ENCODE peak calls at places on chromosomes 6 and 20, in nine cellular contexts. One of them, this sample, is unnamed.

GRCh38 chr6:3117912-3118352 is 579 bp upstream of the BPHL start:
- DNase-seq in GM10248: no peak
- DNase-seq in H9: no peak
- DNase-seq in A673: no peak
- DNase-seq in heart left ventricle: no peak
- DNase-seq in pancreas: no peak
- DNase-seq in hepatocyte: no peak
- DNase-seq in uterus: no peak
- DNase-seq in SK-N-SH: no peak
- DNase-seq in this sample: no peak

GRCh38 chr6:137973201-137973600 is 106.1 kb downstream of the TNFAIP3 start:
- DNase-seq in SK-N-SH: no peak
- DNase-seq in A673: no peak
- DNase-seq in H9: no peak
- DNase-seq in hepatocyte: no peak
- DNase-seq in GM10248: no peak
- DNase-seq in pancreas: no peak
- DNase-seq in heart left ventricle: no peak
- DNase-seq in uterus: no peak
- DNase-seq in this sample: no peak

GRCh38 chr20:1478566-1478965 is 11.9 kb upstream of the NSFL1C start:
- DNase-seq in pancreas: no peak
- DNase-seq in H9: no peak
- DNase-seq in uterus: no peak
- DNase-seq in SK-N-SH: no peak
- DNase-seq in A673: no peak
- DNase-seq in heart left ventricle: no peak
- DNase-seq in GM10248: no peak
- DNase-seq in hepatocyte: no peak
- DNase-seq in this sample: no peak

GRCh38 chr20:61868466-61869090 is 197.1 kb downstream of the TAF4 start:
- DNase-seq in A673: no peak
- DNase-seq in heart left ventricle: no peak
- DNase-seq in H9: no peak
- DNase-seq in SK-N-SH: no peak
- DNase-seq in uterus: no peak
- DNase-seq in hepatocyte: no peak
- DNase-seq in GM10248: no peak
- DNase-seq in pancreas: peak; percentile 34
- DNase-seq in this sample: no peak

GRCh38 chr6:105748737-105749161 is 337.4 kb upstream of the PRDM1 start:
- DNase-seq in pancreas: no peak
- DNase-seq in H9: no peak
- DNase-seq in uterus: no peak
- DNase-seq in hepatocyte: no peak
- DNase-seq in SK-N-SH: no peak
- DNase-seq in heart left ventricle: no peak
- DNase-seq in GM10248: no peak
- DNase-seq in A673: no peak
- DNase-seq in this sample: no peak

GRCh38 chr20:45404438-45404837 is 3.7 kb upstream of the DBNDD2 start:
- DNase-seq in GM10248: no peak
- DNase-seq in H9: no peak
- DNase-seq in SK-N-SH: no peak
- DNase-seq in heart left ventricle: no peak
- DNase-seq in hepatocyte: no peak
- DNase-seq in pancreas: no peak
- DNase-seq in A673: no peak
- DNase-seq in uterus: no peak
- DNase-seq in this sample: no peak

GRCh38 chr6:6008648-6009421 is 2.1 kb upstream of the NRN1 start:
- DNase-seq in hepatocyte: peak; percentile 82
- DNase-seq in heart left ventricle: peak; percentile 76
- DNase-seq in pancreas: peak; percentile 86
- DNase-seq in GM10248: peak; percentile 87
- DNase-seq in SK-N-SH: peak; percentile 98
- DNase-seq in uterus: peak; percentile 44
- DNase-seq in H9: peak; percentile 92
- DNase-seq in A673: peak; percentile 96
- DNase-seq in this sample: peak; percentile 83

GRCh38 chr6:129795261-129795660 is 65.9 kb downstream of the TMEM244 start:
- DNase-seq in GM10248: no peak
- DNase-seq in SK-N-SH: no peak
- DNase-seq in uterus: no peak
- DNase-seq in H9: no peak
- DNase-seq in heart left ventricle: no peak
- DNase-seq in pancreas: no peak
- DNase-seq in hepatocyte: no peak
- DNase-seq in A673: no peak
- DNase-seq in this sample: no peak

GRCh38 chr6:21846541-21847451 is 253.2 kb downstream of the SOX4 start:
- DNase-seq in A673: no peak
- DNase-seq in SK-N-SH: peak; percentile 35
- DNase-seq in pancreas: no peak
- DNase-seq in H9: peak; percentile 51
- DNase-seq in uterus: no peak
- DNase-seq in hepatocyte: peak; percentile 82
- DNase-seq in heart left ventricle: no peak
- DNase-seq in GM10248: no peak
- DNase-seq in this sample: peak; percentile 76

GRCh38 chr6:147212618-147213017 is 8.4 kb downstream of the STXBP5 start:
- DNase-seq in pancreas: no peak
- DNase-seq in SK-N-SH: no peak
- DNase-seq in A673: no peak
- DNase-seq in heart left ventricle: no peak
- DNase-seq in uterus: no peak
- DNase-seq in GM10248: no peak
- DNase-seq in H9: no peak
- DNase-seq in hepatocyte: no peak
- DNase-seq in this sample: no peak

GRCh38 chr6:166354965-166355364 is 12.6 kb upstream of the SFT2D1 start:
- DNase-seq in hepatocyte: no peak
- DNase-seq in GM10248: no peak
- DNase-seq in A673: no peak
- DNase-seq in H9: no peak
- DNase-seq in SK-N-SH: no peak
- DNase-seq in uterus: no peak
- DNase-seq in heart left ventricle: no peak
- DNase-seq in pancreas: no peak
- DNase-seq in this sample: no peak

GRCh38 chr20:6162239-6162638 is 39.4 kb upstream of the FERMT1 start:
- DNase-seq in pancreas: no peak
- DNase-seq in H9: no peak
- DNase-seq in A673: no peak
- DNase-seq in GM10248: no peak
- DNase-seq in SK-N-SH: no peak
- DNase-seq in hepatocyte: no peak
- DNase-seq in heart left ventricle: peak; percentile 77
- DNase-seq in uterus: peak; percentile 63
- DNase-seq in this sample: no peak

GRCh38 chr20:60371456-60371855 is 413.2 kb downstream of the CDH26 start:
- DNase-seq in H9: no peak
- DNase-seq in heart left ventricle: no peak
- DNase-seq in hepatocyte: no peak
- DNase-seq in GM10248: no peak
- DNase-seq in pancreas: no peak
- DNase-seq in A673: no peak
- DNase-seq in SK-N-SH: no peak
- DNase-seq in uterus: no peak
- DNase-seq in this sample: no peak

GRCh38 chr6:54891536-54891935 is 45.0 kb downstream of the FAM83B start:
- DNase-seq in A673: no peak
- DNase-seq in pancreas: no peak
- DNase-seq in SK-N-SH: no peak
- DNase-seq in uterus: no peak
- DNase-seq in heart left ventricle: no peak
- DNase-seq in hepatocyte: no peak
- DNase-seq in GM10248: no peak
- DNase-seq in H9: no peak
- DNase-seq in this sample: no peak

GRCh38 chr6:15090145-15090579 is 155.7 kb upstream of the JARID2 start:
- DNase-seq in hepatocyte: peak; percentile 18
- DNase-seq in pancreas: no peak
- DNase-seq in GM10248: no peak
- DNase-seq in A673: no peak
- DNase-seq in H9: no peak
- DNase-seq in SK-N-SH: no peak
- DNase-seq in uterus: peak; percentile 20
- DNase-seq in heart left ventricle: no peak
- DNase-seq in this sample: no peak
- TF ChIP-seq CTCF in hepatocyte: no peak
- TF ChIP-seq CTCF in pancreas: no peak
- TF ChIP-seq CTCF in GM10248: no peak
- TF ChIP-seq CTCF in A673: no peak
- TF ChIP-seq CTCF in H9: no peak
- TF ChIP-seq CTCF in SK-N-SH: no peak
- TF ChIP-seq CTCF in uterus: no peak
- TF ChIP-seq CTCF in heart left ventricle: no peak
- TF ChIP-seq CTCF in this sample: no peak

GRCh38 chr6:46490425-46491200 is 636 bp downstream of the RCAN2 start:
- DNase-seq in uterus: peak; percentile 49
- DNase-seq in A673: peak; percentile 5
- DNase-seq in SK-N-SH: peak; percentile 73
- DNase-seq in hepatocyte: peak; percentile 37
- DNase-seq in GM10248: peak; percentile 17
- DNase-seq in pancreas: peak; percentile 76
- DNase-seq in H9: peak; percentile 74
- DNase-seq in heart left ventricle: peak; percentile 57
- DNase-seq in this sample: peak; percentile 33
- TF ChIP-seq CTCF in uterus: no peak
- TF ChIP-seq CTCF in A673: peak; percentile 22
- TF ChIP-seq CTCF in SK-N-SH: peak; percentile 26
- TF ChIP-seq CTCF in hepatocyte: peak; percentile 36
- TF ChIP-seq CTCF in GM10248: peak; percentile 15
- TF ChIP-seq CTCF in pancreas: no peak
- TF ChIP-seq CTCF in H9: peak; percentile 70
- TF ChIP-seq CTCF in heart left ventricle: peak; percentile 46
- TF ChIP-seq CTCF in this sample: peak; percentile 51

DNA sequence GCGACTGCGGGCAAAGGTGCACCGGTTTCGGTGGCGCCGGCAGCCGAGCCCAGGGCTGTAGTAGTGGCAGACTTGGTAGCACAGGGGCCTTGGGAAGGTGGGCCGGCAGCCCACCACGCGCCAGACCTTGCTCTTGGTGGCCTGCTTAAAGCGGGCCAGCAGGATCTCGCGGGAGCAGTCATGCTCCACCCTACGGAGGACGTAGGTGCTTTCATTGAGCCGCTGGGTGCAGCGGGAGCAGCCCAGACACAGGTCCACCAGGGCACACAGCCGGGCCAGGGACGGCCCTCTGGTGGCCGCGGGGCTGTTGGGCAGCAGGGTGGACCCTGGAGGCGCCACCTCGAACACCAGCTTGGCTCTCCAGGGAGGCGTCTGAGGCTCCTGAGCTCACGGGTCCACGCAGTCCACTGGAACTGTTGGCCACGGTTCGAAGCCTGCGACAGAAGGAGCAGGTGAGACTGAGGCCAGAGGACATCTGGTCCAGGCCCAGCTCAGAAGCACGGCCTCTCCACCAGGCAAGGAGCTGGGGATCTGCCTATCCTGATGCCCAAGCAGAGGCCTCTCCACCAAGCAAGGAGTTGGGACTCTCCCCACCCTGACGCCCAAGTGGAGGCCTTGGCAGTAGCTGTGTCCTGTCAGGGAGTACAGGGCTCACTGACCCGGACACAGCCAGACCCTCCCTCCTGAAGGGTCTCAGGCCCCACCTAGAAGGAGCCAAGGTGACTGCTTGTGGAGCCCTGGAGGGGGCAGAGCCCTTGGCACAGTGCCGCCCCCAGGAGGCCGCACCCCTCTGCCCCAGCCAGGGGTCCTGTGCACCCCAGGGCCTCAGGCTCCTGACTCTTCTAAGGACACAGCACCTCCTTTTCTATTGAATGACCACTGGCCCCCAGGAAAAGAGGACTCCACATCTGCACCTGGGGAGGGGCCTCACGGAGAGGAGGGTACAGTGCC is 976 bp downstream of the HELZ2 start:
- DNase-seq in heart left ventricle: no peak
- DNase-seq in hepatocyte: no peak
- DNase-seq in H9: peak; percentile 55
- DNase-seq in A673: no peak
- DNase-seq in uterus: no peak
- DNase-seq in pancreas: peak; percentile 74
- DNase-seq in SK-N-SH: peak; percentile 67
- DNase-seq in GM10248: no peak
- DNase-seq in this sample: peak; percentile 55
- TF ChIP-seq CTCF in heart left ventricle: no peak
- TF ChIP-seq CTCF in hepatocyte: peak; percentile 4
- TF ChIP-seq CTCF in H9: peak; percentile 44
- TF ChIP-seq CTCF in A673: no peak
- TF ChIP-seq CTCF in uterus: no peak
- TF ChIP-seq CTCF in pancreas: no peak
- TF ChIP-seq CTCF in SK-N-SH: peak; percentile 29
- TF ChIP-seq CTCF in GM10248: no peak
- TF ChIP-seq CTCF in this sample: no peak

GRCh38 chr20:2672446-2672845 is 8.4 kb upstream of the IDH3B start:
- DNase-seq in pancreas: no peak
- DNase-seq in uterus: no peak
- DNase-seq in hepatocyte: no peak
- DNase-seq in H9: no peak
- DNase-seq in heart left ventricle: no peak
- DNase-seq in SK-N-SH: no peak
- DNase-seq in GM10248: no peak
- DNase-seq in A673: no peak
- DNase-seq in this sample: no peak

GRCh38 chr20:2673453-2673852 is 9.4 kb upstream of the IDH3B start:
- DNase-seq in hepatocyte: no peak
- DNase-seq in H9: no peak
- DNase-seq in SK-N-SH: no peak
- DNase-seq in GM10248: no peak
- DNase-seq in A673: no peak
- DNase-seq in pancreas: no peak
- DNase-seq in heart left ventricle: no peak
- DNase-seq in uterus: no peak
- DNase-seq in this sample: no peak

DNA sequence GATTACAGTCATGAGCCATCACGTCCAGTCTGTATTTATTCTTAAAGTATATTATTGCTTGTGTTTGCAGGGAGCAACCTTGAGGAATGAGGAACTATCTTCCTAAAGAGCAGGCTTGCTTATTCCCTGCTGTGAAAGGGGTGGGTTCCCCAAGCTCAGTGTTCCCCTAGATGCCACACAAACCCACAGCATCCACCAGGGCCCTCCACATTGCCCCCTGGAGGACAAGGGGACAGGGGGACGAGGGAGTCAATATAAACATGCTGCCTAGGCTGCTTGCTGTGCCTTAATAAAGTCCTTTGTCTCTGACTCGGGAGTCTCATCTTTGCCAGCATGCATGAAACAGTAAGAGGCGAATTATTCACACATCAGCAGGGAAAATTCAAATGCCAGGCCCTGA is 8.0 kb upstream of the IDH3B start:
- DNase-seq in uterus: no peak
- DNase-seq in heart left ventricle: no peak
- DNase-seq in H9: no peak
- DNase-seq in SK-N-SH: no peak
- DNase-seq in A673: peak; percentile 48
- DNase-seq in pancreas: no peak
- DNase-seq in hepatocyte: no peak
- DNase-seq in GM10248: no peak
- DNase-seq in this sample: no peak
- TF ChIP-seq CTCF in uterus: no peak
- TF ChIP-seq CTCF in heart left ventricle: no peak
- TF ChIP-seq CTCF in H9: peak; percentile 65
- TF ChIP-seq CTCF in SK-N-SH: peak; percentile 19
- TF ChIP-seq CTCF in A673: peak; percentile 46
- TF ChIP-seq CTCF in pancreas: no peak
- TF ChIP-seq CTCF in hepatocyte: no peak
- TF ChIP-seq CTCF in GM10248: no peak
- TF ChIP-seq CTCF in this sample: no peak

GRCh38 chr20:18904624-18905023 is 91.0 kb downstream of the SCP2D1 start:
- DNase-seq in A673: peak; percentile 28
- DNase-seq in heart left ventricle: no peak
- DNase-seq in hepatocyte: peak; percentile 23
- DNase-seq in GM10248: no peak
- DNase-seq in H9: no peak
- DNase-seq in pancreas: no peak
- DNase-seq in SK-N-SH: no peak
- DNase-seq in uterus: peak; percentile 21
- DNase-seq in this sample: no peak
- TF ChIP-seq CTCF in A673: peak; percentile 39
- TF ChIP-seq CTCF in heart left ventricle: peak; percentile 58
- TF ChIP-seq CTCF in hepatocyte: peak; percentile 41
- TF ChIP-seq CTCF in GM10248: peak; percentile 37
- TF ChIP-seq CTCF in H9: peak; percentile 29
- TF ChIP-seq CTCF in pancreas: no peak
- TF ChIP-seq CTCF in SK-N-SH: peak; percentile 38
- TF ChIP-seq CTCF in uterus: peak; percentile 41
- TF ChIP-seq CTCF in this sample: no peak